ENCODE peak calls at places on chromosomes 4 and X, in four cellular contexts. V is NB4, Z is fibroblast of mammary gland, L is psoas muscle. F is an unnamed sample.
A peak's percentile ranks its signal among the peaks of the same experiment; 100 is the strongest.

GRCh38 chrX:22090181-22090580 is 58.1 kb downstream of the PHEX start:
- DNase-seq in V (no peak), Z (peak; percentile 76), L (no peak), F (no peak)

GRCh38 chr4:80362578-80363181 is 27.1 kb downstream of the CFAP299 start:
- DNase-seq in V (peak; percentile 53), Z (peak; percentile 43), L (no peak), F (peak; percentile 46)

GRCh38 chrX:12978205-12979010 is 3.5 kb downstream of the TMSB4X start:
- DNase-seq in V (peak; percentile 89), Z (peak; percentile 91), L (peak; percentile 59), F (no peak)

GRCh38 chr4:87865288-87865687 is 32.5 kb downstream of the MEPE start:
- DNase-seq in V (no peak), Z (no peak), L (no peak), F (no peak)

GRCh38 chrX:71911023-71911730 is 532 bp downstream of the NHSL2 start:
- DNase-seq in V (peak; percentile 6), Z (no peak), L (no peak), F (peak; percentile 23)

GRCh38 chrX:361231-362145 is 25.2 kb downstream of the PPP2R3B start:
- DNase-seq in V (no peak), Z (no peak), L (no peak), F (no peak)

GRCh38 chrX:109782994-109783711 is 50.1 kb upstream of the ACSL4 start:
- DNase-seq in V (no peak), Z (peak; percentile 20), L (no peak), F (no peak)

GRCh38 chrX:97402333-97402732 is 518.6 kb downstream of the RPA4 start:
- DNase-seq in V (no peak), Z (no peak), L (no peak), F (no peak)

GRCh38 chr4:110120506-110120905 is 77.9 kb downstream of the ELOVL6 start:
- DNase-seq in V (no peak), Z (no peak), L (no peak), F (no peak)

GRCh38 chr4:878796-879729 is 53.1 kb downstream of the GAK start:
- DNase-seq in V (no peak), Z (no peak), L (no peak), F (no peak)

GRCh38 chr4:13876940-13877339 is 249.4 kb upstream of the BOD1L1 start:
- DNase-seq in V (no peak), Z (no peak), L (no peak), F (no peak)

GRCh38 chrX:41779058-41779564 is 55.1 kb downstream of the GPR82 start:
- DNase-seq in V (no peak), Z (peak; percentile 83), L (no peak), F (no peak)

GRCh38 chr4:117968606-117969005 is 65.7 kb upstream of the NDST3 start:
- DNase-seq in V (no peak), Z (no peak), L (no peak), F (no peak)

GRCh38 chrX:38312436-38312835 is 14.9 kb downstream of the RPGR start:
- DNase-seq in V (peak; percentile 75), Z (peak; percentile 92), L (no peak), F (no peak)

GRCh38 chr4:20723019-20723418 is 22.8 kb downstream of the PACRGL start:
- DNase-seq in V (no peak), Z (peak; percentile 19), L (no peak), F (no peak)

GRCh38 chr4:56435748-56436442 is at the start of gene PAICS:
- DNase-seq in V (peak; percentile 98), Z (peak; percentile 90), L (peak; percentile 96), F (peak; percentile 96)

GRCh38 chrX:44872319-44872816 is 620 bp upstream of the KDM6A start:
- DNase-seq in V (no peak), Z (peak; percentile 22), L (no peak), F (peak; percentile 42)

GRCh38 chrX:40108084-40108958 is 10.6 kb upstream of the BCOR start:
- DNase-seq in V (no peak), Z (peak; percentile 52), L (peak; percentile 75), F (peak; percentile 59)

GRCh38 chr4:141118381-141118780 is 14.9 kb downstream of the RNF150 start:
- DNase-seq in V (no peak), Z (no peak), L (no peak), F (no peak)

GRCh38 chr4:85531575-85532339 is 56.8 kb downstream of the ARHGAP24 start:
- DNase-seq in V (no peak), Z (no peak), L (no peak), F (no peak)

GRCh38 chr4:54645830-54646229 is 11.9 kb upstream of the KIT start:
- DNase-seq in V (no peak), Z (no peak), L (no peak), F (no peak)

GRCh38 chr4:42519803-42520417 is 122.6 kb downstream of the SHISA3 start:
- DNase-seq in V (peak; percentile 65), Z (peak; percentile 53), L (no peak), F (peak; percentile 42)

GRCh38 chr4:186669159-186669720 is 54.4 kb downstream of the FAT1 start:
- DNase-seq in V (peak; percentile 7), Z (peak; percentile 72), L (no peak), F (no peak)
- TF ChIP-seq CTCF in V (no peak), Z (peak; percentile 47), L (peak; percentile 50), F (peak; percentile 49)

GRCh38 chrX:9023293-9023692 is 10.6 kb downstream of the FAM9B start:
- DNase-seq in V (no peak), Z (no peak), L (no peak), F (no peak)
- TF ChIP-seq CTCF in V (no peak), Z (no peak), L (no peak), F (no peak)

GRCh38 chrX:36897690-36898089 is 110.5 kb upstream of the FAM47C start:
- DNase-seq in V (no peak), Z (no peak), L (no peak), F (no peak)

DNA sequence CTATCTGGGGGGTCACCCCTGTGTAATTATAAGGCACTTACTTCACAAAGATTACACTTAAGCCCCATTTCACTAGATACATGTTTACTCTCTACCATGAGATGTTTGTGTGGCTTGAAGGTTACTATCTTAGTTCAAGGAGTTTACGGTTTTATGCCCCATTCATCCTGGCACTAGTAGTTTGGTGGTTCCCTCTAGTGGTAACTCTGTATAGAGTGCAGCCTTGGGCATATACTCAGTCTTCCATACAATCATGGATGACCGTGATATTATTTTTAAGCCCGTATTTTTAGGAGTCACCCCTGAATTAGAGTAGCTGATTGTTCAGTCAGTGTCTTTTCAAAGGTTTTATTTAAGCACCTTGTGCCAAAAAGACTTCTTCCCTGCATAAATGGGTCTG is 109.9 kb upstream of the FAM47C start:
- DNase-seq in V (peak; percentile 24), Z (peak; percentile 7), L (no peak), F (no peak)
- TF ChIP-seq CTCF in V (peak; percentile 64), Z (peak; percentile 49), L (no peak), F (peak; percentile 66)

GRCh38 chr4:150794706-150795105 is 212.8 kb downstream of the MAB21L2 start:
- DNase-seq in V (no peak), Z (no peak), L (no peak), F (no peak)

GRCh38 chr4:150801833-150802232 is 213.3 kb downstream of the LRBA start:
- DNase-seq in V (no peak), Z (no peak), L (no peak), F (no peak)

DNA sequence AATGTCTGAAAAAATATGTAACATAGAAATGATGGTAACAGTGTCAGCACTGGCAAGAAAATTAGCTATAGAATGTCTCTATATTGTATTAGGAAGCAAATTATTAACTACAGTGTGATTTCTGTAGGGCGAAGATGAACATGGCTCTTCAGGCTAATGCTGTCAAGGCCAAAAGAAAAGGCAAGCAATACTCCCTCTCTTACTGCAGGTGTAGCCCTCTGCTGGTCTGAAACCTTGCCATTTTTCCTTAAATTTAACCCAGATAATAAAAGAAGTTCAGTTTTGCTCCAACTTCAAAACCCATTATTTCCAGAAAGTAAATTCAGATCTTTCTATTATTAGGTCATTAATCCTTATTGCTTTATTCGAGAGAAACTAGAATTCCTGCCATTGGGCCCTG is 215.9 kb downstream of the LRBA start:
- DNase-seq in V (no peak), Z (no peak), L (no peak), F (no peak)
- TF ChIP-seq CTCF in V (no peak), Z (peak; percentile 18), L (no peak), F (peak; percentile 38)

DNA sequence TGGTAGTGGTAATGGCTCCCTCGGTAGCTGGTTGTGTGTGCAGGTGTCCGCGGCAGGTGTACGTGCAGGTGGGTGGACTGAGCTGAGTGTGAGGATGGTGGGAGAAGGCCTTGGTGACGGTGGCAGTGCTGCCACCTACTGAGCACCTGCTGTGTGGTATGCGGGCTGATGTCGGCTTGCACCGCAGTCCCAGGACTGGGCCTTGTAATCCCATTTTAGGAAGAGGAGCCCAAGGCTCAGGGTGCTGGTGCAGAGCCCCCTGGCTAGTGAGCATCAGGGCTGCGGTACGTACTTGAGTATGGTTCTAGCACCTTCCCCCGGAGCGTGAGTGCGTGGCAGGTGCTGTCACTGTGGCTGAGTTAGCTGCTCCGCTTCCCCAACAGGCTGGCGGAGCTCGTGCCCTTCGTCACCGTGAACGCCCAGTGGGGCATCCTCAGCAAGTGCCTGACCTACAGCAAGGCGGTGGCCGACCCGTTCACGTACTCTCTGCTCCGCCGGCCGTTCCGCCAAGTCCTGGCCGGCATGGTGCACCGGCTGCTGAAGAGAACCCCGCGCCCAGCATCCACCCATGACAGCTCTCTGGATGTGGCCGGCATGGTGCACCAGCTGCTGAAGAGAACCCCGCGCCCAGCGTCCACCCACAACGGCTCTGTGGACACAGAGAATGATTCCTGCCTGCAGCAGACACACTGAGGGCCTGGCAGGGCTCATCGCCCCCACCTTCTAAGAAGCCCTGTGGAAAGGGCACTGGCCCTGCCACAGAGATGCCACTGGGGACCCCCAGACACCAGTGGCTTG is 5.7 kb upstream of the CPZ start:
- DNase-seq in V (no peak), Z (no peak), L (peak; percentile 49), F (no peak)
- TF ChIP-seq CTCF in V (peak; percentile 41), Z (no peak), L (no peak), F (peak; percentile 64)

DNA sequence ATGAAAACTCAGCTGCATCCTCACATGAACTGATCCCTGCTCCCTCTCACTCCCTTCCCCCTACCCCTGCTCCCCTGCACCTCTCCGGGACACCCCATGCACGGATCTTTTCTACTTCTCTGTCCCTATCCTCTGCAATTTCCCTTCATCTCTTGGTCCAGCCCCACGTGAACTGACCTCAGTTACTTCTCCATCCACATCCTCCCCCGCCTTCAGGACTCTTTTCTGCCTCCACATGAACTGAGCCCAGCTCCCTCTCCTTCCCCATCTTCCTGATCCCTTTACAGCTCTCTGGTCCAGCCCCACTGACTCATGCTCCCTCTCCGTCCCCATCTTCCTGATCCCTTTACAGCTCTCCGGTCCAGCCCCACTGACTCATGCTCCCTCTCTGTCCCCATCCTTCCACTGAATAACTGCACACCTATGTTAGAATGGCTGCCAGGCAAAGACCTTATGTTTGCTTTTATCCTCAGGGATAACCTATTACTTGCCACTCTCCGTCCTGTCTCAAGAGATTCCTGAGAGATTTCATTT is 5.6 kb downstream of the CETN2 start:
- DNase-seq in V (no peak), Z (peak; percentile 48), L (no peak), F (no peak)
- TF ChIP-seq CTCF in V (no peak), Z (no peak), L (no peak), F (no peak)

DNA sequence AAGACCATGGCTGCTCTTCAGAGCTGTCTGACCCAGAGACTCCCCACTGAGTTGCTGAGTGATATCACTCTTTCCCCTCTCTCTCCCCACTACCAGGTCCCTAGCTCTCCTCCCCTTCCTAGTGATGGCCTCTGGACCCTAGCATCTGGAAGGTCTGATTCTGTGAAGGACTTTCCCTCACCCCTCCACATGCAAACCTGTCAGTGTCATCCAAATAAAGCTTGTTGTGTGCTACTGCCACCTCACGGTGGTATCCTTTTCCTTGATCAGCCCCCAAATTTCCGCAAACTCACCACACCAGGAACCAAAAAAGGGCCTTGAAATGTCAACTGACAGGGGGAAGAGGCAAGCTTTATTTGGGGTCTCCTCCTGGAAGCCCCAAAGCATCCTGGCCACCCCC is 500.2 kb downstream of the IDS start:
- DNase-seq in V (no peak), Z (no peak), L (no peak), F (no peak)
- TF ChIP-seq CTCF in V (no peak), Z (no peak), L (no peak), F (no peak)